ENCODE peak calls at places on chromosome 2, in eight cellular contexts. U is astrocyte of the spinal cord, J is psoas muscle, E is fibroblast of pulmonary artery, N is colonic mucosa, B is spleen, X is fibroblast of lung, G is astrocyte of the cerebellum. I is an unnamed sample.

GRCh38 chr2:221571391-221572179 is 519 bp downstream of the EPHA4 start:
- DNase-seq in U (peak), J (peak), E (peak), N (peak), B (peak), X (peak), G (peak), I (peak)

GRCh38 chr2:25431604-25432003 is 89.9 kb upstream of the DNMT3A start:
- DNase-seq in U (no peak), J (no peak), E (no peak), N (no peak), B (no peak), X (no peak), G (no peak), I (no peak)

GRCh38 chr2:62038980-62039771 is 133.7 kb downstream of the COMMD1 start:
- DNase-seq in U (peak), J (no peak), E (peak), N (no peak), B (no peak), X (peak), G (peak), I (peak)

GRCh38 chr2:182866461-182867369 is at the start of gene FRZB:
- DNase-seq in U (peak), J (peak), E (peak), N (peak), B (peak), X (peak), G (peak), I (peak)

GRCh38 chr2:123791716-123792115 is 233.4 kb upstream of the CNTNAP5 start:
- DNase-seq in U (no peak), J (no peak), E (no peak), N (no peak), B (no peak), X (no peak), G (no peak), I (no peak)

GRCh38 chr2:126359494-126359893 is 296.5 kb upstream of the GYPC start:
- DNase-seq in U (peak), J (no peak), E (peak), N (no peak), B (no peak), X (peak), G (no peak), I (peak)

GRCh38 chr2:189648846-189649529 is 12.3 kb upstream of the ASNSD1 start:
- DNase-seq in U (no peak), J (no peak), E (peak), N (no peak), B (no peak), X (peak), G (no peak), I (peak)

GRCh38 chr2:240437861-240438809 is 2.7 kb downstream of the GPC1 start:
- DNase-seq in U (peak), J (peak), E (peak), N (peak), B (peak), X (peak), G (peak), I (peak)

GRCh38 chr2:158488442-158489216 is 31.9 kb downstream of the PKP4 start:
- DNase-seq in U (no peak), J (no peak), E (no peak), N (no peak), B (no peak), X (peak), G (no peak), I (peak)

GRCh38 chr2:74078467-74078866 is 69.2 kb downstream of the BOLA3 start:
- DNase-seq in U (no peak), J (no peak), E (no peak), N (no peak), B (no peak), X (no peak), G (no peak), I (no peak)

GRCh38 chr2:112301171-112301584 is 25.8 kb downstream of the ZC3H6 start:
- DNase-seq in U (peak), J (no peak), E (peak), N (no peak), B (no peak), X (no peak), G (peak), I (peak)

GRCh38 chr2:143936758-143937562 is 583.0 kb downstream of the ZEB2 start:
- DNase-seq in U (no peak), J (peak), E (peak), N (no peak), B (peak), X (peak), G (no peak), I (peak)

GRCh38 chr2:171516793-171517192 is 5.5 kb upstream of the CYBRD1 start:
- DNase-seq in U (no peak), J (peak), E (no peak), N (no peak), B (no peak), X (no peak), G (no peak), I (peak)

GRCh38 chr2:25991965-25992364 is 9.7 kb upstream of the KIF3C start:
- DNase-seq in U (no peak), J (no peak), E (no peak), N (no peak), B (no peak), X (no peak), G (no peak), I (no peak)

GRCh38 chr2:27241761-27242613 is 20.9 kb downstream of the SLC30A3 start:
- DNase-seq in U (no peak), J (no peak), E (no peak), N (no peak), B (no peak), X (no peak), G (no peak), I (no peak)

GRCh38 chr2:101360229-101360628 is 27.1 kb downstream of the CREG2 start:
- DNase-seq in U (peak), J (no peak), E (no peak), N (no peak), B (no peak), X (no peak), G (no peak), I (no peak)

GRCh38 chr2:206616141-206616540 is 26.1 kb upstream of the FAM237A start:
- DNase-seq in U (no peak), J (no peak), E (peak), N (no peak), B (no peak), X (no peak), G (no peak), I (peak)

GRCh38 chr2:216354236-216354788 is 18.0 kb downstream of the MARCHF4 start:
- DNase-seq in U (no peak), J (no peak), E (no peak), N (no peak), B (no peak), X (no peak), G (no peak), I (peak)

GRCh38 chr2:231482806-231483391 is 18.6 kb upstream of the NCL start:
- DNase-seq in U (peak), J (peak), E (peak), N (peak), B (peak), X (peak), G (no peak), I (peak)

GRCh38 chr2:231479455-231479854 is 15.2 kb upstream of the NCL start:
- DNase-seq in U (no peak), J (no peak), E (no peak), N (no peak), B (no peak), X (no peak), G (no peak), I (no peak)

GRCh38 chr2:231480781-231481180 is 16.5 kb upstream of the NCL start:
- DNase-seq in U (no peak), J (no peak), E (no peak), N (no peak), B (peak), X (no peak), G (no peak), I (no peak)

GRCh38 chr2:231487197-231487596 is 22.9 kb upstream of the NCL start:
- DNase-seq in U (no peak), J (no peak), E (no peak), N (no peak), B (no peak), X (no peak), G (no peak), I (no peak)

GRCh38 chr2:231483398-231484329 is 19.4 kb upstream of the NCL start:
- DNase-seq in U (no peak), J (peak), E (peak), N (no peak), B (peak), X (no peak), G (no peak), I (peak)
- H3K4me3 ChIP-seq in U (no peak), J (peak), E (peak), N (peak), B (peak), X (no peak), G (no peak), I (peak)

GRCh38 chr2:134657650-134658250 is 61.0 kb downstream of the TMEM163 start:
- DNase-seq in U (no peak), J (no peak), E (peak), N (no peak), B (no peak), X (no peak), G (no peak), I (peak)
- TF ChIP-seq CTCF in U (peak), J (peak), E (peak), N (peak), B (peak), X (peak), G (peak), I (peak)

GRCh38 chr2:1746174-1747064 is 2.1 kb upstream of the PXDN start:
- DNase-seq in U (no peak), J (no peak), E (no peak), N (no peak), B (peak), X (no peak), G (no peak), I (no peak)

GRCh38 chr2:1744151-1744445 is 217 bp downstream of the PXDN start:
- DNase-seq in U (no peak), J (no peak), E (no peak), N (no peak), B (peak), X (peak), G (no peak), I (peak)

GRCh38 chr2:1744446-1745170 is at the start of gene PXDN:
- DNase-seq in U (peak), J (peak), E (peak), N (peak), B (peak), X (peak), G (no peak), I (peak)

GRCh38 chr2:1743396-1744150 is 742 bp downstream of the PXDN start:
- DNase-seq in U (peak), J (peak), E (peak), N (no peak), B (peak), X (peak), G (no peak), I (peak)

GRCh38 chr2:1745171-1746023 is 1.1 kb upstream of the PXDN start:
- DNase-seq in U (no peak), J (no peak), E (no peak), N (no peak), B (peak), X (no peak), G (no peak), I (no peak)
- H3K4me3 ChIP-seq in U (peak), J (peak), E (peak), N (peak), B (peak), X (peak), G (peak), I (peak)

GRCh38 chr2:94986392-94986963 is 39.0 kb upstream of the MAL start:
- DNase-seq in U (peak), J (no peak), E (peak), N (peak), B (no peak), X (peak), G (peak), I (peak)

GRCh38 chr2:94984964-94985575 is 40.4 kb upstream of the MAL start:
- DNase-seq in U (no peak), J (no peak), E (no peak), N (no peak), B (no peak), X (no peak), G (no peak), I (no peak)

GRCh38 chr2:94990956-94991355 is 34.6 kb upstream of the MAL start:
- DNase-seq in U (no peak), J (no peak), E (no peak), N (no peak), B (no peak), X (no peak), G (no peak), I (no peak)

GRCh38 chr2:94985636-94986035 is 39.9 kb upstream of the MAL start:
- DNase-seq in U (no peak), J (no peak), E (no peak), N (no peak), B (no peak), X (no peak), G (no peak), I (no peak)

GRCh38 chr2:94987074-94988020 is 38.2 kb upstream of the MAL start:
- DNase-seq in U (no peak), J (no peak), E (no peak), N (no peak), B (no peak), X (no peak), G (no peak), I (no peak)
- TF ChIP-seq CTCF in U (no peak), J (no peak), E (no peak), N (no peak), B (no peak), X (no peak), G (no peak), I (no peak)

GRCh38 chr2:134118279-134119116 is 135.4 kb upstream of the MGAT5 start:
- DNase-seq in U (peak), J (peak), E (peak), N (peak), B (peak), X (peak), G (peak), I (peak)
- H3K4me3 ChIP-seq in U (no peak), J (no peak), E (no peak), N (no peak), B (no peak), X (no peak), G (no peak), I (no peak)

DNA sequence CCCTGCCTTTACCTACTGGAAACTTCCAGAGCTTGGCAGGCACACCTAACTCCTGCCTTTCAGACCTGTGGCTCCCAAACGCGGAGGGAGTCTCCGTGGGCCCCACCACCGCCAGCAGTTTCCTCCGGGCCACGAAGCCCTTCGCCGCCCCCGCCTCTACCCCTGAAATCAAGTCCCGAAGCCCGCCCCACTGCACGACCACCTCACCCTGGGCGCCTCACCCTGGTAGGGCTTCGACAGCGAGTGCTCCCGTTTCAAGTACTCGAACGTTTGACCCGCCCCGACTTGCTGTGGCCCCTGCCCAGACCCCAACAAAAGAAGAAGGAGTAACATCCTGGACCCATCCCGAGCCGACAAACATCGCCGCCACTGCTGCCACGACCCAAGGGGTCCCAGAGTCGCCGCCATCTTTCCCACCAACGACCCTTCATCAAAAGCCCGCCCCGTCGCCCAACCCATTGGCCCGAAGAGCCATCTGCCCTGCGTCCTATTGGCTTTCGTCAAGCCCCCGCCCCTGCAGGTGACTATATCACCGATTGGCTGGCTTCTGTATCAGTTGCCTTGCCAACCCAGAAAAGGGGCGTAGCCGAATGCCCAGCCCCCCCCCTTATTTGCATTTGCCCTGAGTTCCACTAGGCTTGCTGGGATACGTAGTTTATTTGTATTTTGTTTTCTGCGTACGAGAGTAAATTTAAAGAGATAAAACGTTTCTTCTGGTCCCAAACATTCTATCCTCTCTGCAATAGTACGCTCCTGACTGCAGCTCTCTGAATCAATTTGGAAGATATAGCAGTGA is at the start of gene LMAN2L:
- DNase-seq in U (peak), J (peak), E (peak), N (peak), B (peak), X (peak), G (peak), I (peak)
- TF ChIP-seq CTCF in U (no peak), J (no peak), E (no peak), N (no peak), B (peak), X (peak), G (no peak), I (no peak)

GRCh38 chr2:188383158-188383557 is 91.5 kb downstream of the GULP1 start:
- DNase-seq in U (peak), J (no peak), E (no peak), N (no peak), B (no peak), X (peak), G (no peak), I (peak)
- H3K4me3 ChIP-seq in U (no peak), J (peak), E (peak), N (no peak), B (no peak), X (peak), G (no peak), I (no peak)

DNA sequence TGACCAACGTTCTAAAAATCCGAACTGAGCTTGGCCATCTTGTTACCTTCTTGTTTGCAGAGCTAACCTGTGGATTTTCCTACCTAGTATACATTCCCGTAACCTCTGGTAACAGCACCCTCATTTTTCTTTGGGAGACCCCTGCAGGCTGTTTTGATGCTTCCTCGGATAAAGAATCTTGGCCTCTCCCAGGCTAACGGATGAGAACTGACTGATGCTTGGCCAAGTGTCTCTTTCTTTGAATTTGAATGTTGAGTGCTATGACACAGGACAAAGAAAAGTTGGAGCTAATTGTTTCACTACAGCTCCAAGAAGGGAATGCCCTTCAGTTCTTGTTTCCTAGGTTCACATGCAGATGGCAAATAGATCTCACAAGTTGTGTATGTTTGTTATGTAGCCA is 19.3 kb upstream of the CAVIN2 start:
- DNase-seq in U (no peak), J (no peak), E (no peak), N (no peak), B (no peak), X (no peak), G (no peak), I (no peak)
- TF ChIP-seq CTCF in U (no peak), J (no peak), E (no peak), N (no peak), B (no peak), X (no peak), G (no peak), I (no peak)

GRCh38 chr2:97931851-97932211 is 63.9 kb downstream of the TMEM131 start:
- DNase-seq in U (no peak), J (no peak), E (no peak), N (no peak), B (no peak), X (no peak), G (no peak), I (no peak)

GRCh38 chr2:97932975-97933662 is 62.6 kb downstream of the TMEM131 start:
- DNase-seq in U (no peak), J (no peak), E (no peak), N (no peak), B (no peak), X (no peak), G (no peak), I (no peak)

GRCh38 chr2:97928591-97928990 is 67.2 kb downstream of the TMEM131 start:
- DNase-seq in U (no peak), J (no peak), E (no peak), N (no peak), B (no peak), X (no peak), G (no peak), I (no peak)

GRCh38 chr2:97926936-97927335 is 68.8 kb downstream of the TMEM131 start:
- DNase-seq in U (no peak), J (no peak), E (no peak), N (no peak), B (no peak), X (no peak), G (no peak), I (no peak)

GRCh38 chr2:97931118-97931850 is 64.5 kb downstream of the TMEM131 start:
- DNase-seq in U (no peak), J (no peak), E (no peak), N (no peak), B (no peak), X (no peak), G (no peak), I (no peak)
- H3K4me3 ChIP-seq in U (no peak), J (peak), E (no peak), N (no peak), B (no peak), X (no peak), G (no peak), I (no peak)

DNA sequence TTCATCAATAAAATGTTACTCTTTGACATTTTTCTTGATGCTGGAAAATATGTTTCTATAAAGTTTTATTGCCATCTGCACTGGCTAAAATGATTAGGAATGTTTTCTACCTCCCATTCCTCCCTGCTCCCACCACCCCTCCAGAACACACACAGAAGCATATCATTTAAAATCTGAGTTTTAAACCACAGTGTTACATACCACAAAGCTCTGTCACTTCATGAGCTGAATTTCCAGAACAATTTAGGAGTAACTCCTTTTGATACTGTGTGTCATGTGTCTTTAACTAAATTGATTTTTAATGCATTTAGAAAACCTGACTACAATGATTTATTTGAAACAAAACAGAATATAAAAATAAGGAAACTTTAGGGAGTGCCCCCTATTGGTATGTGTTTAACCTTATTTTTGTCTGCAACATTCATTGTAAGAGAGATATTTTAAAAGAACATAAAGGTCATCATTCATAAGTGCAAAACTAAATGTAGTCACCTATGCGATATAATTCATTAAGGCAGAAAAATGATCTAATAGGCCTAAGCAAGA is 52.0 kb downstream of the FEZ2 start:
- DNase-seq in U (no peak), J (no peak), E (no peak), N (no peak), B (no peak), X (no peak), G (no peak), I (no peak)
- TF ChIP-seq CTCF in U (peak), J (no peak), E (no peak), N (no peak), B (no peak), X (no peak), G (no peak), I (peak)

I was measured in fibroblast of the aortic adventitia.